ENCODE peak calls at places on chromosomes 7 and 10, in five cellular contexts. One of them, this sample, is unnamed.

GRCh38 chr7:42236266-42237161 is 495 bp downstream of the GLI3 start:
- DNase-seq in memory B cell: no peak
- DNase-seq in EH: peak
- DNase-seq in left cardiac atrium: peak
- DNase-seq in NCI-H774: no peak
- DNase-seq in this sample: no peak

GRCh38 chr10:98316661-98317060 is 48.7 kb upstream of the LOXL4 start:
- DNase-seq in memory B cell: no peak
- DNase-seq in EH: peak
- DNase-seq in left cardiac atrium: no peak
- DNase-seq in NCI-H774: no peak
- DNase-seq in this sample: no peak

GRCh38 chr7:129670636-129671035 is 59.1 kb downstream of the NRF1 start:
- DNase-seq in memory B cell: no peak
- DNase-seq in EH: peak
- DNase-seq in left cardiac atrium: no peak
- DNase-seq in NCI-H774: no peak
- DNase-seq in this sample: no peak

GRCh38 chr10:53664620-53665019 is 892.0 kb upstream of the MBL2 start:
- DNase-seq in memory B cell: no peak
- DNase-seq in EH: no peak
- DNase-seq in left cardiac atrium: no peak
- DNase-seq in NCI-H774: no peak
- DNase-seq in this sample: no peak

GRCh38 chr7:2938514-2939192 is 94.5 kb upstream of the GNA12 start:
- DNase-seq in memory B cell: no peak
- DNase-seq in EH: no peak
- DNase-seq in left cardiac atrium: no peak
- DNase-seq in NCI-H774: no peak
- DNase-seq in this sample: no peak

GRCh38 chr7:105496501-105496900 is 25.6 kb downstream of the PUS7 start:
- DNase-seq in memory B cell: no peak
- DNase-seq in EH: peak
- DNase-seq in left cardiac atrium: no peak
- DNase-seq in NCI-H774: no peak
- DNase-seq in this sample: no peak

GRCh38 chr10:43206391-43207235 is 60.3 kb downstream of the RASGEF1A start:
- DNase-seq in memory B cell: no peak
- DNase-seq in EH: no peak
- DNase-seq in left cardiac atrium: peak
- DNase-seq in NCI-H774: no peak
- DNase-seq in this sample: no peak

GRCh38 chr10:71880425-71881306 is 29.6 kb upstream of the PSAP start:
- DNase-seq in memory B cell: no peak
- DNase-seq in EH: peak
- DNase-seq in left cardiac atrium: no peak
- DNase-seq in NCI-H774: peak
- DNase-seq in this sample: no peak

GRCh38 chr7:148191391-148192076 is 399.0 kb upstream of the C7orf33 start:
- DNase-seq in memory B cell: no peak
- DNase-seq in EH: no peak
- DNase-seq in left cardiac atrium: no peak
- DNase-seq in NCI-H774: peak
- DNase-seq in this sample: no peak

GRCh38 chr7:44111759-44112158 is 7.6 kb downstream of the AEBP1 start:
- DNase-seq in memory B cell: no peak
- DNase-seq in EH: no peak
- DNase-seq in left cardiac atrium: no peak
- DNase-seq in NCI-H774: no peak
- DNase-seq in this sample: no peak

GRCh38 chr7:31326416-31326815 is 14.1 kb downstream of the NEUROD6 start:
- DNase-seq in memory B cell: no peak
- DNase-seq in EH: no peak
- DNase-seq in left cardiac atrium: no peak
- DNase-seq in NCI-H774: no peak
- DNase-seq in this sample: no peak

GRCh38 chr10:7551891-7552731 is 114.7 kb downstream of the ITIH5 start:
- DNase-seq in memory B cell: no peak
- DNase-seq in EH: no peak
- DNase-seq in left cardiac atrium: no peak
- DNase-seq in NCI-H774: no peak
- DNase-seq in this sample: no peak

GRCh38 chr10:73099141-73099540 is 2.5 kb upstream of the P4HA1 start:
- DNase-seq in memory B cell: no peak
- DNase-seq in EH: no peak
- DNase-seq in left cardiac atrium: no peak
- DNase-seq in NCI-H774: no peak
- DNase-seq in this sample: no peak

GRCh38 chr10:11108356-11108755 is 90.7 kb downstream of the CELF2 start:
- DNase-seq in memory B cell: no peak
- DNase-seq in EH: no peak
- DNase-seq in left cardiac atrium: no peak
- DNase-seq in NCI-H774: no peak
- DNase-seq in this sample: no peak

GRCh38 chr7:69934475-69934903 is 336.2 kb downstream of the AUTS2 start:
- DNase-seq in memory B cell: no peak
- DNase-seq in EH: no peak
- DNase-seq in left cardiac atrium: no peak
- DNase-seq in NCI-H774: peak
- DNase-seq in this sample: no peak

GRCh38 chr10:51034769-51035168 is 39.5 kb upstream of the PRKG1 start:
- DNase-seq in memory B cell: no peak
- DNase-seq in EH: no peak
- DNase-seq in left cardiac atrium: no peak
- DNase-seq in NCI-H774: no peak
- DNase-seq in this sample: no peak

GRCh38 chr7:20358762-20359282 is 28.1 kb downstream of the ITGB8 start:
- DNase-seq in memory B cell: no peak
- DNase-seq in EH: no peak
- DNase-seq in left cardiac atrium: no peak
- DNase-seq in NCI-H774: no peak
- DNase-seq in this sample: no peak

GRCh38 chr10:110576220-110576619 is 8.7 kb downstream of the SMC3 start:
- DNase-seq in memory B cell: no peak
- DNase-seq in EH: peak
- DNase-seq in left cardiac atrium: no peak
- DNase-seq in NCI-H774: no peak
- DNase-seq in this sample: no peak

GRCh38 chr10:116796910-116797513 is 52.3 kb upstream of the ENO4 start:
- DNase-seq in memory B cell: peak
- DNase-seq in EH: peak
- DNase-seq in left cardiac atrium: peak
- DNase-seq in NCI-H774: peak
- DNase-seq in this sample: peak

GRCh38 chr7:144720139-144720538 is 115.7 kb downstream of the TPK1 start:
- DNase-seq in memory B cell: no peak
- DNase-seq in EH: no peak
- DNase-seq in left cardiac atrium: no peak
- DNase-seq in NCI-H774: no peak
- DNase-seq in this sample: no peak

GRCh38 chr7:151506901-151507382 is 12.8 kb downstream of the RHEB start:
- DNase-seq in memory B cell: no peak
- DNase-seq in EH: no peak
- DNase-seq in left cardiac atrium: no peak
- DNase-seq in NCI-H774: peak
- DNase-seq in this sample: no peak

GRCh38 chr10:126131338-126131737 is 235.0 kb downstream of the FANK1 start:
- DNase-seq in memory B cell: no peak
- DNase-seq in EH: no peak
- DNase-seq in left cardiac atrium: no peak
- DNase-seq in NCI-H774: no peak
- DNase-seq in this sample: no peak

GRCh38 chr10:8365935-8366911 is 311.7 kb downstream of the GATA3 start:
- DNase-seq in memory B cell: no peak
- DNase-seq in EH: peak
- DNase-seq in left cardiac atrium: peak
- DNase-seq in NCI-H774: no peak
- DNase-seq in this sample: no peak

GRCh38 chr10:128927821-128928220 is 539.2 kb upstream of the MGMT start:
- DNase-seq in memory B cell: no peak
- DNase-seq in EH: no peak
- DNase-seq in left cardiac atrium: peak
- DNase-seq in NCI-H774: no peak
- DNase-seq in this sample: no peak

GRCh38 chr10:95711492-95711891 is 17.8 kb upstream of the TCTN3 start:
- DNase-seq in memory B cell: no peak
- DNase-seq in EH: no peak
- DNase-seq in left cardiac atrium: no peak
- DNase-seq in NCI-H774: no peak
- DNase-seq in this sample: no peak

GRCh38 chr10:110843031-110843430 is 28.7 kb upstream of the PDCD4 start:
- DNase-seq in memory B cell: peak
- DNase-seq in EH: no peak
- DNase-seq in left cardiac atrium: no peak
- DNase-seq in NCI-H774: no peak
- DNase-seq in this sample: peak